ENCODE peak calls at places on chromosomes 5 and 9, in five cellular contexts. One of them, this sample, is unnamed.

GRCh38 chr5:41869150-41869738 is 981 bp downstream of the OXCT1 start:
- DNase-seq in GM03348: peak; percentile 87
- DNase-seq in stimulated activated CD8-positive, alpha-beta memory T cell treated with anti-CD3 and anti-CD28 coated beads, Interleukin-4, amount 100 ng/mL, for 4 hours: no peak
- DNase-seq in amniotic stem cell: peak; percentile 3
- DNase-seq in HTR-8/SVneo: peak; percentile 45
- DNase-seq in this sample: peak; percentile 51

GRCh38 chr9:100492952-100493351 is 20.0 kb downstream of the TMEFF1 start:
- DNase-seq in GM03348: peak; percentile 75
- DNase-seq in stimulated activated CD8-positive, alpha-beta memory T cell treated with anti-CD3 and anti-CD28 coated beads, Interleukin-4, amount 100 ng/mL, for 4 hours: no peak
- DNase-seq in amniotic stem cell: no peak
- DNase-seq in HTR-8/SVneo: no peak
- DNase-seq in this sample: peak; percentile 9

GRCh38 chr5:160240350-160240749 is 11.0 kb downstream of the FABP6 start:
- DNase-seq in GM03348: no peak
- DNase-seq in stimulated activated CD8-positive, alpha-beta memory T cell treated with anti-CD3 and anti-CD28 coated beads, Interleukin-4, amount 100 ng/mL, for 4 hours: no peak
- DNase-seq in amniotic stem cell: no peak
- DNase-seq in HTR-8/SVneo: no peak
- DNase-seq in this sample: no peak

GRCh38 chr9:125743687-125744428 is 3.3 kb upstream of the PBX3 start:
- DNase-seq in GM03348: peak; percentile 52
- DNase-seq in stimulated activated CD8-positive, alpha-beta memory T cell treated with anti-CD3 and anti-CD28 coated beads, Interleukin-4, amount 100 ng/mL, for 4 hours: no peak
- DNase-seq in amniotic stem cell: no peak
- DNase-seq in HTR-8/SVneo: no peak
- DNase-seq in this sample: no peak

GRCh38 chr5:58411372-58411771 is 48.5 kb downstream of the PLK2 start:
- DNase-seq in GM03348: no peak
- DNase-seq in stimulated activated CD8-positive, alpha-beta memory T cell treated with anti-CD3 and anti-CD28 coated beads, Interleukin-4, amount 100 ng/mL, for 4 hours: no peak
- DNase-seq in amniotic stem cell: no peak
- DNase-seq in HTR-8/SVneo: no peak
- DNase-seq in this sample: no peak

GRCh38 chr5:134409321-134409720 is 2.4 kb downstream of the CDKN2AIPNL start:
- DNase-seq in GM03348: no peak
- DNase-seq in stimulated activated CD8-positive, alpha-beta memory T cell treated with anti-CD3 and anti-CD28 coated beads, Interleukin-4, amount 100 ng/mL, for 4 hours: no peak
- DNase-seq in amniotic stem cell: no peak
- DNase-seq in HTR-8/SVneo: no peak
- DNase-seq in this sample: no peak

GRCh38 chr5:43646997-43647396 is 44.0 kb downstream of the NNT start:
- DNase-seq in GM03348: peak; percentile 26
- DNase-seq in stimulated activated CD8-positive, alpha-beta memory T cell treated with anti-CD3 and anti-CD28 coated beads, Interleukin-4, amount 100 ng/mL, for 4 hours: no peak
- DNase-seq in amniotic stem cell: no peak
- DNase-seq in HTR-8/SVneo: no peak
- DNase-seq in this sample: no peak

GRCh38 chr5:68440666-68441065 is 225.1 kb downstream of the PIK3R1 start:
- DNase-seq in GM03348: no peak
- DNase-seq in stimulated activated CD8-positive, alpha-beta memory T cell treated with anti-CD3 and anti-CD28 coated beads, Interleukin-4, amount 100 ng/mL, for 4 hours: no peak
- DNase-seq in amniotic stem cell: no peak
- DNase-seq in HTR-8/SVneo: no peak
- DNase-seq in this sample: no peak

GRCh38 chr5:52786937-52787599 is 648 bp upstream of the ITGA1 start:
- DNase-seq in GM03348: peak; percentile 6
- DNase-seq in stimulated activated CD8-positive, alpha-beta memory T cell treated with anti-CD3 and anti-CD28 coated beads, Interleukin-4, amount 100 ng/mL, for 4 hours: no peak
- DNase-seq in amniotic stem cell: no peak
- DNase-seq in HTR-8/SVneo: no peak
- DNase-seq in this sample: no peak

GRCh38 chr5:111781200-111781599 is 24.2 kb upstream of the NREP start:
- DNase-seq in GM03348: no peak
- DNase-seq in stimulated activated CD8-positive, alpha-beta memory T cell treated with anti-CD3 and anti-CD28 coated beads, Interleukin-4, amount 100 ng/mL, for 4 hours: no peak
- DNase-seq in amniotic stem cell: no peak
- DNase-seq in HTR-8/SVneo: no peak
- DNase-seq in this sample: peak; percentile 28

GRCh38 chr9:86187121-86187520 is 72.3 kb downstream of the C9orf153 start:
- DNase-seq in GM03348: no peak
- DNase-seq in stimulated activated CD8-positive, alpha-beta memory T cell treated with anti-CD3 and anti-CD28 coated beads, Interleukin-4, amount 100 ng/mL, for 4 hours: no peak
- DNase-seq in amniotic stem cell: no peak
- DNase-seq in HTR-8/SVneo: no peak
- DNase-seq in this sample: no peak

This sample was measured in MG63.